ENCODE peak calls at places on chromosomes 13 and 19, in four cellular contexts. Y is gastrocnemius medialis, N is kidney, P is hepatocyte. D is an unnamed sample. For H3K4me1, the result is how much of the 10 kb centered on the place peaks cover.

GRCh38 chr19:21328402-21328801 is 808 bp downstream of the ZNF708 start:
- DNase-seq in Y (no peak), N (no peak), P (no peak), D (no peak)

GRCh38 chr13:94550030-94550738 is 45.8 kb downstream of the TGDS start:
- DNase-seq in Y (no peak), N (no peak), P (no peak), D (no peak)

GRCh38 chr13:30843548-30843947 is 62.5 kb upstream of the MEDAG start:
- DNase-seq in Y (no peak), N (no peak), P (no peak), D (no peak)

GRCh38 chr13:110475117-110475516 is 86.4 kb downstream of the RAB20 start:
- DNase-seq in Y (no peak), N (peak), P (no peak), D (no peak)

GRCh38 chr19:56403764-56404704 is at the start of gene ZNF583:
- DNase-seq in Y (peak), N (peak), P (peak), D (peak)

GRCh38 chr13:31860002-31860401 is 120.7 kb downstream of the RXFP2 start:
- DNase-seq in Y (no peak), N (no peak), P (no peak), D (peak)

GRCh38 chr13:18946738-18947137 is 234.9 kb downstream of the TUBA3C start:
- DNase-seq in Y (no peak), N (peak), P (no peak), D (no peak)

GRCh38 chr19:17647071-17648020 is 40.8 kb downstream of the UNC13A start:
- DNase-seq in Y (no peak), N (peak), P (no peak), D (no peak)

GRCh38 chr19:45306522-45307027 is 16.1 kb downstream of the CKM start:
- DNase-seq in Y (no peak), N (no peak), P (no peak), D (no peak)

GRCh38 chr13:73793361-73793760 is 340.8 kb downstream of the KLF12 start:
- DNase-seq in Y (no peak), N (no peak), P (no peak), D (no peak)

GRCh38 chr19:13902993-13903555 is 2.8 kb downstream of the BRME1 start:
- DNase-seq in Y (no peak), N (no peak), P (no peak), D (no peak)

GRCh38 chr13:72565893-72566292 is 161.5 kb downstream of the MZT1 start:
- DNase-seq in Y (no peak), N (no peak), P (peak), D (no peak)

GRCh38 chr13:46180393-46180792 is 1.6 kb downstream of the LCP1 start:
- DNase-seq in Y (no peak), N (no peak), P (no peak), D (no peak)

GRCh38 chr19:50500060-50500752 is 10.8 kb downstream of the JOSD2 start:
- DNase-seq in Y (peak), N (peak), P (peak), D (peak)

GRCh38 chr13:105804561-105805190 is 730.8 kb downstream of the EFNB2 start:
- DNase-seq in Y (no peak), N (no peak), P (no peak), D (no peak)

GRCh38 chr13:93413972-93414717 is 187.5 kb downstream of the GPC6 start:
- DNase-seq in Y (no peak), N (no peak), P (no peak), D (no peak)

GRCh38 chr13:30925429-30925828 is 7.0 kb upstream of the TEX26 start:
- DNase-seq in Y (no peak), N (no peak), P (no peak), D (no peak)

GRCh38 chr19:4861147-4861546 is 6.3 kb downstream of the PLIN3 start:
- DNase-seq in Y (no peak), N (peak), P (peak), D (no peak)

GRCh38 chr19:58407658-58408151 is 744 bp upstream of the ZNF584 start:
- DNase-seq in Y (no peak), N (no peak), P (peak), D (no peak)

GRCh38 chr19:41443813-41444455 is 978 bp downstream of the ERICH4 start:
- DNase-seq in Y (no peak), N (no peak), P (no peak), D (no peak)

GRCh38 chr13:26663801-26664200 is 96.8 kb downstream of the GPR12 start:
- DNase-seq in Y (no peak), N (no peak), P (no peak), D (no peak)

GRCh38 chr13:34290661-34291060 is 472.7 kb downstream of the RFC3 start:
- DNase-seq in Y (no peak), N (no peak), P (no peak), D (no peak)

GRCh38 chr13:41457589-41458186 is 338 bp downstream of the RGCC start:
- DNase-seq in Y (no peak), N (peak), P (peak), D (peak)

GRCh38 chr13:23752111-23753001 is 136.8 kb downstream of the MIPEP start:
- DNase-seq in Y (no peak), N (no peak), P (no peak), D (no peak)

GRCh38 chr13:114142137-114142550 is 9.7 kb upstream of the RASA3 start:
- DNase-seq in Y (no peak), N (peak), P (no peak), D (no peak)

GRCh38 chr19:47805313-47805712 is 962 bp upstream of the TPRX1 start:
- DNase-seq in Y (no peak), N (no peak), P (no peak), D (no peak)

GRCh38 chr13:111202149-111202548 is 87.0 kb downstream of the ARHGEF7 start:
- DNase-seq in Y (no peak), N (no peak), P (no peak), D (no peak)

GRCh38 chr19:54096642-54097106 is 3.9 kb downstream of the OSCAR start:
- DNase-seq in Y (no peak), N (peak), P (no peak), D (no peak)

GRCh38 chr19:57377498-57378146 is 12.0 kb upstream of the ZNF548 start:
- DNase-seq in Y (no peak), N (no peak), P (no peak), D (no peak)

GRCh38 chr19:55255618-55256423 is 3.0 kb downstream of the PPP6R1 start:
- DNase-seq in Y (no peak), N (peak), P (no peak), D (peak)

GRCh38 chr19:15463865-15464371 is 426 bp downstream of the RASAL3 start:
- DNase-seq in Y (no peak), N (peak), P (no peak), D (peak)

GRCh38 chr13:39263033-39263432 is 224.8 kb downstream of the NHLRC3 start:
- DNase-seq in Y (no peak), N (no peak), P (peak), D (peak)

GRCh38 chr13:43319617-43320444 is 296.4 kb downstream of the DNAJC15 start:
- DNase-seq in Y (no peak), N (no peak), P (no peak), D (no peak)

GRCh38 chr19:48738557-48739399 is 1.6 kb downstream of the RASIP1 start:
- DNase-seq in Y (peak), N (peak), P (peak), D (peak)

GRCh38 chr13:113491418-113491883 is 940 bp upstream of the DCUN1D2 start:
- DNase-seq in Y (no peak), N (peak), P (peak), D (peak)

GRCh38 chr19:3186377-3186688 is 603 bp downstream of the NCLN start:
- DNase-seq in Y (no peak), N (peak), P (peak), D (no peak)
- H3K4me1 ChIP-seq in Y (under half), N (under half), P (under half), D (under half)

DNA sequence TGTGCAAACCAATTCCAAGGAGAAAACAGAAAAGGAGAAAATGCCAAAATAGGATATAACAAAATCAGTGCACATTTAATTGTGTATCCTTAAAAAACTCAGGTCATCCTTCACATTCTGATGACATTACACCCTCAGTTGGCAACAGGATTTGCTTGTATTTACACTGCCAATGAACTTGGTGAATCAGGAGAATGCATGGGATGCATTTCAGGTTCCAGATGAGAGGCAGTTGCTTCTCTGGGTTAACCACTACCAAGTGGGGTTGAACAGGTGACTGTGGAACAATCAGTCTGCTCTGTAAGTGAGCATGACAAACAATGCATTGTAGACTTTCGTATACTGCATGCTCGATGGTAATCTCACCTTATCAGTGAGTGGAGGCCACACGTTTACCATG is 79.1 kb downstream of the STARD13 start:
- DNase-seq in Y (no peak), N (no peak), P (no peak), D (no peak)
- H3K27ac ChIP-seq in Y (peak), N (peak), P (peak), D (peak)

GRCh38 chr19:2059422-2060201 is 8.6 kb upstream of the MKNK2 start:
- DNase-seq in Y (peak), N (peak), P (peak), D (peak)
- H3K4me1 ChIP-seq in Y (half or more), N (under half), P (under half), D (half or more)

GRCh38 chr13:28557725-28558124 is 62.8 kb upstream of the FLT1 start:
- DNase-seq in Y (no peak), N (no peak), P (no peak), D (no peak)
- H3K27ac ChIP-seq in Y (no peak), N (no peak), P (no peak), D (no peak)

DNA sequence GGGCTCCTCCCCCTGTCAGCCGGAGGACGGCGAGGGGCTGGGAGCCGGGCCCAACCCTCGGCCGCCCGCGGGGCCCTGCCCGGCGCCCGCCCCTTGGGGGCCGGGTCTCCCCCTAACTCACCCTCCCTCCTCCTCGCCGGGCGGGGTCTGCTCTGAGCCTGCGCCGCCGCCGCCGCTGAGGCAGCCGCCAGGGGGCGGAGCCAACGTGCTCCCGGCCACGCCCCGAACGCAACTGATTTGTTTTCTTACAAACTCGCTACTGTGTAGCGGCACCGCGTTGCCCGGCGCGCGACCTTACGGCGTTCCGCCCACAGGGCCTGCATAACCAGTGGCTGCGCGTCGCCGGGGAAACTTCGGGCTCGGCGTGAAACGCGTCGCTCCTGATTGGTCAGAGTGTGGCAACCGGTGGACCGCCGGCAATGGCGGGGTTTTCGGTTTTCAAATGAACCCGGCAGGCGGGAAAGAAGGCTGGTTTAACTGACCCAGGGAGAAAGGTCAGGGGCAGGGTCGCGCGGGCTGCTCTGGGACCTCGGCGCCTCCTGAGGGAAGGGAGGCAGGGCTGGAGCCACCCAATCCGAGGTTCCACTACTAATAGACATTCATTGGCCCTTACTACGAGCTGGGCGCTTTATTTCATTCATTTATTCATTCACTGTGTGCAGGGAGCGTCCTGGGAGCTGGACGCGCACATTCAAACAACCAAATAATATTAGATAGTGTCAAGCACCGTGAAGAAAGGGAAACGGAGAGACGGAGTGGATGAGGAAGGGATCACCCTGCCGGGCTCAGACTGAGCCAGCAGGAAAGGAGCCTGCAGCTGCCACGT is at the start of gene CDKN2D:
- DNase-seq in Y (peak), N (peak), P (peak), D (peak)
- H3K4me1 ChIP-seq in Y (under half), N (under half), P (under half), D (under half)

DNA sequence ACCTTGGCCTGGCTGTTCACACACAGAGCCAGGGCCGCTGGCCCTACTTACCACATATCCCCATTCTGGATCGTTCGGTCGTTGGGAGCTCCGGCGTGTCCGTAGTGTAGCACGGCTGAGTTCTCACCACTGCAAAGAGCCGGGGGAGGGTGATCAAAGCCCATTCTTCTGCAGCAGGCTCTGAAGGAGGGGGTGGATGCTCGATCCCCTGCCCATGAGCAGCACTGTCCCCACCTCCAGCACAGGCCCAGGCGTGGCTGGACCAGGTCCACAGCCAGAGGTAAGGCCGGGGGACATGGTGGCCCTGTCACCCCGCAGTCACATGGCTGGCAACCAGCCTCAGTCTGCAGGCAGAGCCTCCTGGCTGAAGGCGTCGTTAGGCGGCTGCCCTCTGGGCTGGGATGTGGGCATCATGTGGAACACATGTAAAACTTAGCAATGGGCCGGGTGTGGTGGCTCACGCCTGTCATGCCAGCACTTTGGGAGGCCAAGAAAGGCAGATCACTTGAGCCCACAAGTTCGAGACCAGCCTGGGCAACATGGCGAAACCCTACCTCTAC is 38.2 kb downstream of the CEBPG start:
- DNase-seq in Y (no peak), N (peak), P (no peak), D (peak)
- H3K27ac ChIP-seq in Y (no peak), N (no peak), P (no peak), D (no peak)